ENCODE peak calls at places on chromosomes 2 and 18, in four cellular contexts. W is GM12892, R is HepG2, Y is K562. D is an unnamed sample.

GRCh38 chr18:50816767-50817166 is 3.0 kb downstream of the MRO start:
- DNase-seq in W (no peak), Y (no peak), R (no peak), D (no peak)

GRCh38 chr18:54220406-54220805 is 4.1 kb downstream of the MBD2 start:
- DNase-seq in R (no peak), W (no peak), Y (no peak), D (no peak)

GRCh38 chr2:38146917-38147307 is 71.0 kb upstream of the CYP1B1 start:
- DNase-seq in Y (peak), W (peak), R (peak), D (no peak)

GRCh38 chr2:169091761-169092523 is 22.6 kb downstream of the DHRS9 start:
- DNase-seq in W (no peak), Y (no peak), R (no peak), D (no peak)

GRCh38 chr2:43519711-43520221 is 76.1 kb downstream of the THADA start:
- DNase-seq in Y (no peak), W (no peak), R (no peak), D (no peak)

GRCh38 chr2:60826126-60826525 is 55.2 kb upstream of the REL start:
- DNase-seq in Y (no peak), R (no peak), W (no peak), D (no peak)

GRCh38 chr2:20192781-20193180 is 32.1 kb downstream of the SDC1 start:
- DNase-seq in R (no peak), Y (no peak), W (no peak), D (no peak)

GRCh38 chr2:61017556-61018318 is at the start of the genes PEX13 and PUS10:
- DNase-seq in W (peak), Y (peak), R (peak), D (peak)

GRCh38 chr18:57188851-57189565 is 42.1 kb downstream of the BOD1L2 start:
- DNase-seq in W (no peak), Y (no peak), R (no peak), D (no peak)

GRCh38 chr2:120559401-120559800 is 176.3 kb upstream of the GLI2 start:
- DNase-seq in Y (no peak), R (no peak), W (no peak), D (no peak)

GRCh38 chr2:167462379-167462778 is 574.1 kb downstream of the XIRP2 start:
- DNase-seq in Y (no peak), R (no peak), W (no peak), D (no peak)

GRCh38 chr2:238004077-238004830 is 37.4 kb downstream of the UBE2F start:
- DNase-seq in R (no peak), W (no peak), Y (no peak), D (no peak)

GRCh38 chr2:151841025-151841424 is 12.8 kb upstream of the ARL5A start:
- DNase-seq in W (no peak), Y (no peak), R (no peak), D (no peak)

GRCh38 chr18:12921178-12921577 is 26.6 kb upstream of the SEH1L start:
- DNase-seq in W (no peak), Y (no peak), R (peak), D (no peak)

GRCh38 chr2:134454426-134454825 is 200.6 kb downstream of the MGAT5 start:
- DNase-seq in W (no peak), R (no peak), Y (no peak), D (no peak)

GRCh38 chr2:134453973-134454372 is 200.1 kb downstream of the MGAT5 start:
- DNase-seq in Y (no peak), R (no peak), W (no peak), D (no peak)

GRCh38 chr2:134457353-134457752 is 203.5 kb downstream of the MGAT5 start:
- DNase-seq in Y (no peak), W (no peak), R (no peak), D (no peak)

GRCh38 chr2:134454931-134455330 is 201.1 kb downstream of the MGAT5 start:
- DNase-seq in W (no peak), Y (no peak), R (no peak), D (no peak)

GRCh38 chr2:134455426-134455825 is 201.6 kb downstream of the MGAT5 start:
- DNase-seq in Y (no peak), W (no peak), R (no peak), D (no peak)
- TF ChIP-seq POLR2A in Y (no peak), W (no peak), R (peak), D (peak)

GRCh38 chr18:8029061-8029460 is 461.9 kb downstream of the PTPRM start:
- DNase-seq in W (no peak), R (no peak), Y (no peak), D (no peak)
- TF ChIP-seq TAF1 in W (no peak), R (no peak), Y (no peak), D (no peak)

DNA sequence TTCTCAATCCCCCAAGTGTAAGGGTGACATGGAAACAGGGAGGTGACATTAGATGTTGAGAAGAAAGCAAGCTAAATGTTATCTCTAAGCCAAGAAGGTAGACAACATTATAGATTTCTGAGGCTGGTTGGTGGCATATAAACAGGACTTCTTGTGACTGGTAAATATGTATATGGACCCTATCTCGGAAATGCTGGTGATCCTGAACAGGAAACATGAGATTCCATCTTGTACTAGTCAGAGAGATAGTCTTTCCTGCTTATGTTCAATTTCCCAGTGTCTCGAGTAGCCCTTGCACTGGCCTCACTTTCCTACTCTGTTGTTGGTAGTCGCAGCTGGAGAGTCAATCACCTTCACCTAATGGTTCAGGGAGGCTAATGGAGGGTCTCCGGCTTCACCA is 26.8 kb downstream of the MOGAT1 start:
- DNase-seq in W (no peak), Y (no peak), R (no peak), D (no peak)
- TF ChIP-seq POLR2A in W (no peak), Y (no peak), R (no peak), D (no peak)

GRCh38 chr2:179900655-179901054 is 39.2 kb upstream of the ZNF385B start:
- DNase-seq in Y (no peak), W (no peak), R (no peak), D (no peak)
- TF ChIP-seq TAF1 in Y (no peak), W (no peak), R (no peak), D (no peak)

GRCh38 chr2:46652514-46653170 is 173.3 kb downstream of the TMEM247 start:
- DNase-seq in Y (no peak), W (no peak), R (no peak), D (no peak)
- TF ChIP-seq POLR2A in Y (no peak), W (no peak), R (no peak), D (no peak)

DNA sequence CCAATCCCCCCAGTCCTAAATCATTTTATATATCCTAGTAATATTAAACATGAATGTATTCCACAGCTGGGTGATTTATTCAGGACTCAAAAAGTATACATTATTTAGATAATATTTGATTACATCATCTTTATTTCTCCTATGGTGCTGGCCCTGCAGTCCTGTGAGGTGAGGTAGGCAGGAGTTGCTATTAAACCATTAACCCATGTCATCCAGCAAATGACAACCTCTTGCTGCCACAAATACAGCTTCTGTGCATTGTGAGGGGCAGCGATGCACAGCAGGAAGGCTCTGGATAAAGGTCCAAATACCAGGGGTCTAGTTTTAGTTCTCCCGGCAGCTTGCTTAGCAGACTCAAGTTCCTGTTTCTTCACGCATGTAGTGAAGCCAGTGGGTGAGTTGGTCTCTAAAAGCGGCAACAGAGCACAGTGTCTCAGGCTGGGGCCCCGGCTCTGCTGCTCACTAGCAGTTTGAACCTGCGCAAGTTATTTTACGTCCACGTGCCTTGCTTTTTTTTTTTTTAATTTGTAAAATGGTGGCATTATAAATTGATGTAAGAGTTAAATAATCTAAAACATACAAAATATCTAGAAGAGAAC is 36.1 kb downstream of the INSIG2 start:
- DNase-seq in Y (no peak), W (no peak), R (no peak), D (no peak)
- TF ChIP-seq TAF1 in Y (no peak), W (no peak), R (no peak), D (no peak)

DNA sequence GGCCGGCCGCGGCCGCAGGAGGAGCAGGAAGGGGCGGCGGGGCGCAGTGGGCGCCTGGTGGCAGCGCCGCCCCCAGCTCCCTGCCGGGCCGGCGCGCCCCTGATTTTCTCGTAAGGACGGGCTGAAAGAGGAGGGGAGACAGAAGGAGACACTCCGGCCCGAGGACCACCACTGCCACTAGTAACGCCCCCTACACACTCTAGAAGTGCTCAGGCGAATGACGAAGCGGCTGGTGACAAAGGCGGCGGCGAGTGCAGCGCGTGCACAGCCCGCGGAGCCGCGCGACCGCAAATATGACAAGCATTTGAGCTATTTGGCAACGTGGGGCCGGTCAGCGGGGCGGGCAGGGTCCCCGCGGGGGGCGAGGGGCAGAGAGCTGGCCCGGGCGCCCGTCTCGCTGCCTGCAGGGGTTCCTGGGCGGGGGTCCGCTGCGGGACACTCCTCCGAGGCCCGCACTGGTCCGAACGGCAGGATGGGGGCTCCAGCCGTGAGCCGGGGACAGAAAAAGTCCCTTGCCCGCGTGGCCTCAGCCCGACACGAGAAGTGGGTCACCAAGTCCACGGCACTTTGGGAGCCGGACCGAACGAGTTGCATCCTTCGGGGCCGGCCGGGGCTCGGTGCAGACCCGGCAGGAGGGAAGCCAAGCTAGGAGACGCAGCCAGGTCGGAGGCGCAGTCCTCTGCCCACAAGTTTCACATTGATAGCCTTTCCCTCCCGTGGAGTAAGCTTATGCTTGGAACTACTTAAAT is 524 bp upstream of the SERTAD2 start:
- DNase-seq in W (no peak), R (peak), Y (no peak), D (peak)
- TF ChIP-seq POLR2A in W (peak), R (peak), Y (peak), D (peak)

GRCh38 chr2:47014564-47015051 is 99.0 kb upstream of the MCFD2 start:
- DNase-seq in Y (no peak), R (no peak), W (no peak), D (no peak)
- TF ChIP-seq TAF1 in Y (no peak), R (no peak), W (no peak), D (no peak)